ENCODE peak calls at places on chromosome 9, in ten cellular contexts. F is fibroblast of the aortic adventitia, B is choroid plexus epithelial cell, X is mammary epithelial cell, R is A549, A is suprapubic skin, C is fibroblast of mammary gland, S is astrocyte of the cerebellum, P is IMR-90, I is heart right ventricle. N is an unnamed sample.

GRCh38 chr9:125472926-125473701 is 211.5 kb downstream of the GAPVD1 start:
- DNase-seq in F (peak), B (peak), X (no peak), R (no peak), A (no peak), C (peak), S (peak), P (peak), I (peak), N (peak)

GRCh38 chr9:73810585-73811215 is 659.0 kb downstream of the ANXA1 start:
- DNase-seq in F (no peak), B (peak), X (peak), R (no peak), A (no peak), C (peak), S (peak), P (no peak), I (no peak), N (peak)

GRCh38 chr9:98989036-98990000 is 45.6 kb downstream of the COL15A1 start:
- DNase-seq in F (peak), B (peak), X (peak), R (peak), A (peak), C (peak), S (peak), P (peak), I (peak), N (peak)

GRCh38 chr9:75106856-75107255 is 18.5 kb downstream of the OSTF1 start:
- DNase-seq in F (peak), B (no peak), X (no peak), R (no peak), A (no peak), C (peak), S (no peak), P (no peak), I (no peak), N (no peak)

GRCh38 chr9:99905833-99906402 is 536 bp upstream of the STX17 start:
- DNase-seq in F (peak), B (no peak), X (peak), R (no peak), A (no peak), C (peak), S (no peak), P (peak), I (no peak), N (peak)

GRCh38 chr9:21160178-21160577 is 6.3 kb downstream of the IFNA21 start:
- DNase-seq in F (no peak), B (peak), X (peak), R (no peak), A (no peak), C (peak), S (peak), P (no peak), I (no peak), N (no peak)

GRCh38 chr9:24516463-24516862 is 29.2 kb downstream of the IZUMO3 start:
- DNase-seq in F (peak), B (no peak), X (no peak), R (no peak), A (no peak), C (no peak), S (no peak), P (no peak), I (no peak), N (no peak)

GRCh38 chr9:115133649-115134048 is 15.7 kb upstream of the TNC start:
- DNase-seq in F (peak), B (peak), X (no peak), R (no peak), A (no peak), C (peak), S (no peak), P (peak), I (no peak), N (peak)

GRCh38 chr9:27528886-27529315 is 713 bp downstream of the MOB3B start:
- DNase-seq in F (peak), B (peak), X (peak), R (peak), A (peak), C (no peak), S (no peak), P (no peak), I (peak), N (no peak)

GRCh38 chr9:92138157-92138959 is 23.1 kb upstream of the SPTLC1 start:
- DNase-seq in F (peak), B (peak), X (peak), R (peak), A (no peak), C (peak), S (no peak), P (peak), I (peak), N (peak)

GRCh38 chr9:27162045-27162444 is 53.0 kb downstream of the TEK start:
- DNase-seq in F (peak), B (peak), X (no peak), R (no peak), A (no peak), C (peak), S (peak), P (peak), I (no peak), N (no peak)

GRCh38 chr9:134475051-134475790 is 149.0 kb downstream of the RXRA start:
- DNase-seq in F (peak), B (peak), X (no peak), R (peak), A (no peak), C (peak), S (no peak), P (peak), I (peak), N (peak)

GRCh38 chr9:114452219-114453169 is 52.8 kb downstream of the WHRN start:
- DNase-seq in F (no peak), B (no peak), X (no peak), R (no peak), A (no peak), C (no peak), S (no peak), P (no peak), I (no peak), N (no peak)

GRCh38 chr9:79233542-79233941 is 338.2 kb upstream of the TLE4 start:
- DNase-seq in F (peak), B (peak), X (peak), R (peak), A (no peak), C (peak), S (no peak), P (peak), I (no peak), N (no peak)

GRCh38 chr9:72843525-72844439 is 109.1 kb downstream of the ALDH1A1 start:
- DNase-seq in F (no peak), B (peak), X (peak), R (peak), A (no peak), C (no peak), S (no peak), P (no peak), I (no peak), N (no peak)

GRCh38 chr9:35000535-35001284 is 11.2 kb downstream of the DNAJB5 start:
- DNase-seq in F (no peak), B (peak), X (peak), R (peak), A (no peak), C (peak), S (no peak), P (peak), I (no peak), N (peak)

GRCh38 chr9:92954078-92954861 is 6.9 kb downstream of the FGD3 start:
- DNase-seq in F (peak), B (peak), X (peak), R (no peak), A (no peak), C (peak), S (no peak), P (no peak), I (peak), N (no peak)

GRCh38 chr9:130806388-130806716 is 28.7 kb upstream of the ABL1 start:
- DNase-seq in F (no peak), B (no peak), X (no peak), R (no peak), A (no peak), C (no peak), S (no peak), P (no peak), I (no peak), N (no peak)

GRCh38 chr9:35538361-35539234 is 48.7 kb downstream of the RUSC2 start:
- DNase-seq in F (peak), B (peak), X (peak), R (no peak), A (peak), C (peak), S (no peak), P (peak), I (peak), N (peak)

GRCh38 chr9:16417101-16417500 is 453.4 kb downstream of the BNC2 start:
- DNase-seq in F (peak), B (peak), X (peak), R (peak), A (no peak), C (peak), S (peak), P (peak), I (no peak), N (peak)

GRCh38 chr9:81879501-81879916 is 48.7 kb upstream of the SPATA31D4 start:
- DNase-seq in F (peak), B (no peak), X (no peak), R (no peak), A (no peak), C (peak), S (no peak), P (peak), I (no peak), N (peak)

GRCh38 chr9:128117613-128118471 is 9.7 kb downstream of the PTGES2 start:
- DNase-seq in F (peak), B (peak), X (peak), R (peak), A (peak), C (peak), S (peak), P (peak), I (peak), N (peak)

GRCh38 chr9:75904364-75904763 is 13.9 kb downstream of the PCSK5 start:
- DNase-seq in F (no peak), B (no peak), X (no peak), R (no peak), A (no peak), C (no peak), S (no peak), P (no peak), I (no peak), N (no peak)

DNA sequence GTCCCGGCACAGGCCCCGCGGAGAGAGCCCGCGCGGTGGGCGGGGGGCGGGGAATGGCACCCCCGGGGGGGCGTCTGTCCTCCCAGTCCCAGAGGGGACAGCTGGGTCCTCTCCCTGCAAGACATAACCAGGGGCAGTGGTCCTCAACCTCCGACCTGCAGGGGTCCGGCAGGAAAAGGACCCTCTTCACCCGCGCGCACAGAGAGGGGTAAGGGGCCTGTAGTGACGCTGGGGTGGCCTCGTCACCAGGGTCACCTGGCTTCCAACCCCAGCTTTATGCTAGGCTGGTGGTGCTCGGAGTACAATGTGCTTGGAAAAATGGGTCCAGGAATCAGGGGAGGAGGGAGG is 34.2 kb downstream of the LHX2 start:
- DNase-seq in F (no peak), B (no peak), X (no peak), R (no peak), A (no peak), C (no peak), S (no peak), P (no peak), I (no peak), N (no peak)
- H3K4me3 ChIP-seq in F (no peak), B (peak), X (no peak), R (no peak), A (peak), C (no peak), S (peak), P (no peak), I (peak), N (peak)

GRCh38 chr9:129617167-129617566 is 3.7 kb downstream of the C9orf50 start:
- DNase-seq in F (peak), B (peak), X (peak), R (peak), A (no peak), C (peak), S (no peak), P (peak), I (no peak), N (peak)
- TF ChIP-seq CTCF in F (peak), B (peak), X (peak), R (peak), A (no peak), C (peak), S (peak), P (peak), I (no peak), N (peak)

GRCh38 chr9:136201609-136202448 is 3.1 kb downstream of the LHX3 start:
- DNase-seq in F (no peak), B (peak), X (no peak), R (no peak), A (no peak), C (no peak), S (no peak), P (no peak), I (no peak), N (no peak)

GRCh38 chr9:136204086-136204805 is 682 bp downstream of the LHX3 start:
- DNase-seq in F (no peak), B (no peak), X (no peak), R (no peak), A (no peak), C (no peak), S (no peak), P (no peak), I (no peak), N (no peak)

GRCh38 chr9:136203406-136204085 is 1.4 kb downstream of the LHX3 start:
- DNase-seq in F (no peak), B (no peak), X (no peak), R (no peak), A (no peak), C (no peak), S (no peak), P (no peak), I (no peak), N (no peak)

GRCh38 chr9:136201174-136201573 is 3.8 kb downstream of the LHX3 start:
- DNase-seq in F (no peak), B (no peak), X (no peak), R (no peak), A (no peak), C (no peak), S (no peak), P (no peak), I (no peak), N (no peak)

DNA sequence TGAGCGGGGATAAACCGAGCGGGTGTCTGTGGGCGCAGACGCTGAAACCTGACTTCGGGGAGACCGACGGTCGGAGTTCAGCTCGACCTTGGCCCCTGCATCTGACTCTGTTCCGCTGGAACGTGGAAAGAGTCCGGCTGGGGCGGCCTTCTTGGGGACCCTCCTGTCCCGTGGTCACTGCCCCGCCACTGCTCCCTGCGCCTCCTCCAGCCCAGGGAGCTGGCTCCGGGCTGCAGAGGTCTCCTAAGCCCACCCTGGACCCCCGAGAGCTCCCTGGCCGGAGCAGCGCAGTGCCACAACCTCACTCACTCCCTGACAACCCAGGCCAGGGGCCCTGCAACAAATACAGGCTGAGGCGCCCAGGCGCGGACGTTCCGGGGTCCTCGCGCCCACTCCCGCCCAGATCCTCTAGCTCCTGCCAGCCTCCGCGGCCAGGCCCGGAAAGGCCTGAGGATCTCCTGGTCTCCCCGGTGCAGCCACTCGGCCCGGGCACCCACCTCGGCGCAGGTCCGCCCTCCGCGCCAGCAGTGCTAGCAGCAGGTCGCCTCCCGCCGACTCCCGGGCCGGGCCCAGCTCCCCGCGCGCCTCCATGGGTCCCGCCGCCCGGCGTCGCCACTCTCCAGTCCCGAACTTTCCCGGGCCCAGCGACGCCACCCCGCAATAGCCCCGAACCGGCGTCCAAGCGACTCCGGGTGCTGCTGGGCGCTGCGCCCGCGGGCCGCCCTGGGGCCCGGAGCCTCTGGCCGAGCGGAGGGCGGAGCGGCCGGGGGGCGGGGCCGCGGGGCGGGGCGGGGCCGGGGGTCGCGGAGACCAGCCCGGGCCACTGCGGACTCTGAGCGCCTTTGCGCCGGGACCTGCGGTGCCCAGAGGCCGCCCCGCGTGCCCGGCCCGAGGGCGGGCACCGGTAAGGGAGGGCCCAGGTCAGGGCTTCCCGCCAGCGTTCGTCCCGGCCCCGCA is 2.2 kb downstream of the LHX3 start:
- DNase-seq in F (no peak), B (no peak), X (no peak), R (no peak), A (no peak), C (no peak), S (no peak), P (no peak), I (no peak), N (no peak)
- H3K4me3 ChIP-seq in F (no peak), B (no peak), X (no peak), R (no peak), A (no peak), C (no peak), S (no peak), P (no peak), I (no peak), N (no peak)

DNA sequence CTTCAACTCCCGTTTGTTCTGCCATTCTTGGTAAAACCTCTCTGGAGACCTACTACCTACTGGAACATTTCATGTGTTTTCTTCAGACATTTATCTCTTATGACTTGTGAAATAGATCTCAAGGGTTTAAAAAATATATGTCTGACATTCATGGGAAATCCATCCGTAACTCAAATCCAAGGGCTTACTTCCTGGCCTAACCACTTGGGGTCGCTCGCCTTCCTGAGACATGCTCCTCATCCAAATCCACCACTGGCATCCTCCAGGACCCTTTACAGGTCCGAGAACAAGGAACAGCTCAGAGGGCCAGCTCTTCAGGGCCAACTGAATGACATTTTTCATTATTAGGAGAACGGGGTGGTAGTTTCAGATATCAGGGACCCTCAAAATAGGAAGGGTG is 235.1 kb upstream of the TUT7 start:
- DNase-seq in F (no peak), B (no peak), X (no peak), R (peak), A (no peak), C (no peak), S (no peak), P (no peak), I (no peak), N (no peak)
- TF ChIP-seq CTCF in F (no peak), B (no peak), X (no peak), R (no peak), A (no peak), C (peak), S (no peak), P (no peak), I (no peak), N (no peak)

DNA sequence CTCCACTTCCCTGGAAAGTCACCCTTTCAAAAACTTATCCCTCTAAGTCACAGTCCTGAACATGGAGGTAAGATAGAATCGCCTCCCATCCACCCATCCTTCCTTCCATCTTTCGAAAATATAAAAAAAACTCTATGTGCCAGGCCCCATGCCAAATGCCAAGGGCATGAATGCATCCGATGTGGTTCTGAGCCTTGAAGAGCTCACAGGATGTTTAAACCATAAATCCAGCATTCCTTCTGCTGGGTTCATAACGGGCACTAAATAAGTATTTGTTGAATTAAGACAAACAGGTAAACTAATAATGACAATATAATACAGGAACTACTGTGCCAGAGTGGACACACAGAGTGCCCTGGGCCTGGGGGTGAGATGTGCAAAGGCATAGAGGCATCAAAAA is 147.3 kb downstream of the TTLL11 start:
- DNase-seq in F (peak), B (no peak), X (peak), R (no peak), A (no peak), C (peak), S (no peak), P (peak), I (no peak), N (peak)
- H3K4me3 ChIP-seq in F (no peak), B (no peak), X (no peak), R (no peak), A (no peak), C (no peak), S (no peak), P (no peak), I (no peak), N (no peak)

GRCh38 chr9:36911037-36911436 is 123.0 kb downstream of the PAX5 start:
- DNase-seq in F (no peak), B (no peak), X (no peak), R (no peak), A (no peak), C (no peak), S (no peak), P (no peak), I (no peak), N (no peak)
- TF ChIP-seq CTCF in F (no peak), B (peak), X (no peak), R (no peak), A (no peak), C (no peak), S (no peak), P (no peak), I (no peak), N (no peak)

GRCh38 chr9:95552241-95552640 is 35.5 kb upstream of the PTCH1 start:
- DNase-seq in F (no peak), B (no peak), X (no peak), R (no peak), A (no peak), C (no peak), S (no peak), P (no peak), I (no peak), N (no peak)
- H3K4me3 ChIP-seq in F (no peak), B (no peak), X (no peak), R (no peak), A (no peak), C (no peak), S (no peak), P (no peak), I (no peak), N (no peak)

GRCh38 chr9:133429641-133430161 is 7.5 kb downstream of the ADAMTS13 start:
- DNase-seq in F (no peak), B (peak), X (no peak), R (peak), A (no peak), C (no peak), S (no peak), P (peak), I (peak), N (peak)
- TF ChIP-seq CTCF in F (peak), B (peak), X (peak), R (peak), A (no peak), C (peak), S (peak), P (peak), I (no peak), N (peak)

DNA sequence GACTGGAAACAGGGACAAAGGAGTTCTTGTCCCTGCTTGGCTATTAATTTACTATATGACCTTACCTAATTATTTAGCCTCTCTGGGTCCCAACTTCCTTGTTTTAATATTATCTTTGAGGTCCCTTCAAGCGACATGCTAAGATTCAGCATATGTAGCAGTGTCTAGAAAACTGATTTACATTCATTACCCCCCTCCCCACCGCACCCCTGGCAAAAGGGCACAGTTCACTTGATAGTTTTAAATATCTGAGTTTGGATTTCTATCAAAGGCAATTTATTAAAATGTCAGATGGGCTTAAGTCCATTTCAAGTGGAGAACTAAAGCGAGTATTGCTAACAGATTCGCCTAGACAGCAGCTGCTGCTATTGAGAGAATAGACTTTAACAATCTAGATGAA is 3.9 kb downstream of the CEMIP2 start:
- DNase-seq in F (no peak), B (no peak), X (no peak), R (no peak), A (no peak), C (no peak), S (no peak), P (no peak), I (no peak), N (no peak)
- H3K4me3 ChIP-seq in F (no peak), B (no peak), X (peak), R (peak), A (peak), C (no peak), S (no peak), P (no peak), I (peak), N (peak)

GRCh38 chr9:14433841-14434511 is 120.0 kb upstream of the NFIB start:
- DNase-seq in F (peak), B (peak), X (peak), R (peak), A (no peak), C (peak), S (peak), P (peak), I (peak), N (peak)
- TF ChIP-seq CTCF in F (peak), B (peak), X (peak), R (peak), A (no peak), C (peak), S (no peak), P (peak), I (no peak), N (peak)